ENCODE peak calls at places on chromosome 21, in six cellular contexts. N is fibroblast of lung, X is HepG2, Z is mammary epithelial cell, R is endothelial cell of umbilical vein, L is neural progenitor cell. O is an unnamed sample.
A peak's percentile ranks its signal among the peaks of the same experiment; 100 is the strongest.

GRCh38 chr21:15309022-15309590 is 244.3 kb upstream of the NRIP1 start:
- DNase-seq in L (no peak), X (no peak), Z (peak; percentile 74), R (no peak), N (peak; percentile 18), O (no peak)

GRCh38 chr21:14768042-14768441 is 221.9 kb upstream of the SAMSN1 start:
- DNase-seq in R (no peak), N (no peak), L (no peak), X (no peak), Z (no peak), O (no peak)

GRCh38 chr21:45327458-45328197 is 39.9 kb upstream of the POFUT2 start:
- DNase-seq in L (no peak), Z (no peak), R (no peak), N (no peak), X (no peak), O (no peak)

GRCh38 chr21:30408782-30409494 is 13.1 kb downstream of the KRTAP13-1 start:
- DNase-seq in L (peak; percentile 89), X (peak; percentile 14), Z (peak; percentile 83), R (no peak), N (peak; percentile 5), O (peak; percentile 49)

GRCh38 chr21:15966216-15966615 is 236.4 kb downstream of the USP25 start:
- DNase-seq in N (no peak), Z (no peak), X (no peak), R (no peak), L (no peak), O (no peak)

GRCh38 chr21:19011448-19011847 is 607.9 kb upstream of the TMPRSS15 start:
- DNase-seq in X (no peak), R (no peak), N (no peak), L (no peak), Z (no peak), O (no peak)

GRCh38 chr21:44331650-44332306 is 7.4 kb downstream of the CFAP410 start:
- DNase-seq in N (no peak), L (no peak), Z (no peak), R (no peak), X (no peak), O (peak; percentile 47)

GRCh38 chr21:31530918-31531705 is 128.4 kb upstream of the SOD1 start:
- DNase-seq in L (no peak), R (no peak), X (no peak), Z (no peak), N (no peak), O (peak; percentile 21)

GRCh38 chr21:45357436-45358260 is 47.3 kb upstream of the COL18A1 start:
- DNase-seq in L (peak; percentile 58), N (peak; percentile 62), X (no peak), Z (no peak), R (no peak), O (peak; percentile 47)

GRCh38 chr21:46636181-46636512 is 673 bp downstream of the PRMT2 start:
- DNase-seq in Z (no peak), R (no peak), X (no peak), L (no peak), N (no peak), O (no peak)

GRCh38 chr21:32131960-32132359 is 146.9 kb downstream of the MIS18A start:
- DNase-seq in R (no peak), X (peak; percentile 20), N (peak; percentile 9), Z (no peak), L (no peak), O (peak; percentile 61)

GRCh38 chr21:26421724-26422123 is 151.4 kb downstream of the CYYR1 start:
- DNase-seq in N (no peak), L (no peak), Z (peak; percentile 26), R (no peak), X (no peak), O (no peak)

GRCh38 chr21:44352253-44352860 is 1.1 kb upstream of the TRPM2 start:
- DNase-seq in N (no peak), R (no peak), L (no peak), Z (no peak), X (no peak), O (no peak)

GRCh38 chr21:45982758-45983731 is 1.5 kb downstream of the COL6A1 start:
- DNase-seq in R (no peak), L (peak; percentile 37), N (no peak), X (no peak), Z (no peak), O (peak; percentile 53)

GRCh38 chr21:44702111-44702972 is 5.4 kb downstream of the KRTAP10-12 start:
- DNase-seq in R (no peak), Z (no peak), L (no peak), N (no peak), X (no peak), O (no peak)

GRCh38 chr21:46171996-46172862 is 12.0 kb downstream of the SPATC1L start:
- DNase-seq in N (no peak), L (no peak), R (no peak), Z (no peak), X (no peak), O (no peak)

GRCh38 chr21:15363921-15364320 is 299.1 kb upstream of the NRIP1 start:
- DNase-seq in N (no peak), X (no peak), R (peak; percentile 12), Z (peak; percentile 40), L (no peak), O (peak; percentile 11)

GRCh38 chr21:46472246-46472645 is 13.6 kb downstream of the DIP2A start:
- DNase-seq in R (peak; percentile 71), L (no peak), N (no peak), Z (no peak), X (no peak), O (no peak)

DNA sequence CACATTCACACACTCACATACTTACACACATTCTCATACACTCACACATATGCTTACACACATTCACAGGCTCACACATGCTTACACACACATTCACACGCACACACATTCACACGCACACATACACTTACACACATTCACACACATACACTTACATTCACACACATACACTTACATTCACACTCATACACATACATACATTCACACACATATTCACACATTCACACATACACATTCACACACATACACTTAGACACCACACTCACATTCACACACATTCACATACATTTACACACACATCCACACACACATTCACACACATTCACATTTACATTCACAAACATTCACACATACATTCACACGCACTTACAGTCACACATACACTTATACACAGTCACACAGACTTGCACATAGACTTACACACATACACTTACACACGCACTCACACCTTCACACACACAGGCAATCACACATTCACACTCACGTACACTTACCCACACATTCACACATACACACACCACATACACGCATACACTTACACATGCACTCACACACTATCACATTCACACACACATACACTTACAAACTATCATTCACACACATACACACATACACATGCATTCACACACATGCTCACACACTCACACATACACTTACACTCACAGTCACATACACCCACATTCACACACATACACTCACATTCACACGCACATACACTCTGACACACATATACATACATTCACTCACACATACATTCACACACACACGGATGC is 16.8 kb downstream of the PDE9A start:
- DNase-seq in L (no peak), R (no peak), N (no peak), X (no peak), Z (no peak), O (no peak)
- H3K4me1 ChIP-seq in L (peaks cover 68% of the 10 kb centered on the region), R (no peaks in the 10 kb centered on the region), N (no peaks in the 10 kb centered on the region), X (peaks cover 43% of the 10 kb centered on the region), Z (no peaks in the 10 kb centered on the region), O (no peaks in the 10 kb centered on the region)

GRCh38 chr21:42598159-42598735 is 55.2 kb upstream of the PDE9A start:
- DNase-seq in R (no peak), N (no peak), Z (no peak), L (no peak), X (no peak), O (no peak)

GRCh38 chr21:42595281-42596187 is 57.9 kb upstream of the PDE9A start:
- DNase-seq in Z (no peak), N (no peak), L (no peak), R (no peak), X (no peak), O (no peak)

GRCh38 chr21:42597487-42598158 is 55.8 kb upstream of the PDE9A start:
- DNase-seq in Z (no peak), R (no peak), N (no peak), X (no peak), L (no peak), O (no peak)

GRCh38 chr21:42594616-42595280 is 58.7 kb upstream of the PDE9A start:
- DNase-seq in R (no peak), N (no peak), L (no peak), X (no peak), Z (no peak), O (peak; percentile 12)

GRCh38 chr21:42596657-42597056 is 56.8 kb upstream of the PDE9A start:
- DNase-seq in X (no peak), L (no peak), R (no peak), N (no peak), Z (no peak), O (no peak)
- TF ChIP-seq EZH2 in X (no peak), L (no peak), R (no peak), N (no peak), Z (no peak), O (no peak)

GRCh38 chr21:35504277-35504676 is 455.2 kb upstream of the RUNX1 start:
- DNase-seq in N (no peak), Z (no peak), X (no peak), R (no peak), L (no peak), O (no peak)

GRCh38 chr21:35505067-35505466 is 456.0 kb upstream of the RUNX1 start:
- DNase-seq in R (no peak), Z (no peak), L (no peak), N (no peak), X (no peak), O (no peak)

GRCh38 chr21:35506352-35506751 is 457.2 kb upstream of the RUNX1 start:
- DNase-seq in R (peak; percentile 60), L (no peak), N (peak; percentile 56), Z (no peak), X (no peak), O (no peak)

GRCh38 chr21:35508389-35508888 is 459.3 kb upstream of the RUNX1 start:
- DNase-seq in Z (peak; percentile 56), N (peak; percentile 93), L (peak; percentile 69), X (peak; percentile 72), R (no peak), O (peak; percentile 83)

DNA sequence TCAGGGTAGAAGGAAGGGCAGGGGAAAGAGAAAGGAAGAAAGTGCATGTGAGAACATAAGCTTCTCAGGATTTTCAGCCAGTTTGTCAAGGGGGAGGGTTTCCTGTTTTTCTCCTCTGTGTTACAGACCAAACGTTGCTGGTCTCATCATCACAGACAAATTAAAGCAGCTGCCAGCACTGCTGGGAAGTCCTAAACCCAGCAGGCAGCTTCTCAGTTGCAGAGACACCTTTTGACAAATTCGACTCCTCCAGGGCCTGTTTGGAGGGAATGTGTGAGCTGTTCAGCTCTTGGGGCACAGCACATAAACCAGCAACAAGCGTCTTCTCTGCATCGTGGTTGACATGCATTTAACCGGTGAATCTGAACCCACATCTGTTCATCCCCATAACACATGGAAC is 454.5 kb upstream of the RUNX1 start:
- DNase-seq in Z (no peak), X (no peak), N (no peak), R (peak; percentile 71), L (peak; percentile 11), O (peak; percentile 25)
- H3K9ac ChIP-seq in Z (no peak overlapping the region), X (no peak overlapping the region), N (no peak overlapping the region), R (no peak overlapping the region), L (no peak overlapping the region), O (no peak overlapping the region)

GRCh38 chr21:34195365-34195764 is 122.0 kb downstream of the MRPS6 start:
- DNase-seq in R (no peak), X (no peak), L (no peak), N (no peak), Z (no peak), O (no peak)
- H3K4me1 ChIP-seq in R (no peaks in the 10 kb centered on the region), X (peaks cover 41% of the 10 kb centered on the region), L (peaks cover 19% of the 10 kb centered on the region), N (no peaks in the 10 kb centered on the region), Z (no peaks in the 10 kb centered on the region), O (no peaks in the 10 kb centered on the region)

GRCh38 chr21:34668803-34669148 is at the start of gene CLIC6:
- DNase-seq in L (peak; percentile 57), Z (no peak), X (no peak), N (no peak), R (no peak), O (no peak)
- TF ChIP-seq EZH2 in L (no peak), Z (no peak), X (no peak), N (no peak), R (no peak), O (no peak)

GRCh38 chr21:39196838-39197237 is 13.6 kb upstream of the PSMG1 start:
- DNase-seq in N (no peak), Z (no peak), X (no peak), L (no peak), R (no peak), O (no peak)
- H3K9ac ChIP-seq in N (no peak overlapping the region), Z (no peak overlapping the region), X (no peak overlapping the region), L (no peak overlapping the region), R (no peak overlapping the region), O (no peak overlapping the region)